ENCODE peak calls at places on chromosomes 7 and 10, in eight cellular contexts. One of them, this sample, is unnamed. For H3K36me3, the result is how much of the 10 kb centered on the place peaks cover.

GRCh38 chr7:87590578-87590977 is 10.1 kb downstream of the ABCB1 start:
- DNase-seq in heart left ventricle: no peak
- DNase-seq in right lobe of liver: no peak
- DNase-seq in bronchial epithelial cell: no peak
- DNase-seq in stomach: no peak
- DNase-seq in left ventricle myocardium inferior: no peak
- DNase-seq in DND-41: no peak
- DNase-seq in right atrium auricular region: no peak
- DNase-seq in this sample: no peak

GRCh38 chr10:30645340-30645827 is 15.8 kb upstream of the LYZL2 start:
- DNase-seq in heart left ventricle: peak
- DNase-seq in right lobe of liver: no peak
- DNase-seq in bronchial epithelial cell: no peak
- DNase-seq in stomach: no peak
- DNase-seq in left ventricle myocardium inferior: peak
- DNase-seq in DND-41: peak
- DNase-seq in right atrium auricular region: peak
- DNase-seq in this sample: peak

GRCh38 chr7:106196460-106197021 is 84.4 kb upstream of the SYPL1 start:
- DNase-seq in heart left ventricle: no peak
- DNase-seq in right lobe of liver: peak
- DNase-seq in bronchial epithelial cell: peak
- DNase-seq in stomach: no peak
- DNase-seq in left ventricle myocardium inferior: no peak
- DNase-seq in DND-41: no peak
- DNase-seq in right atrium auricular region: no peak
- DNase-seq in this sample: no peak

GRCh38 chr7:155338632-155339320 is 41.1 kb downstream of the INSIG1 start:
- DNase-seq in heart left ventricle: no peak
- DNase-seq in right lobe of liver: peak
- DNase-seq in bronchial epithelial cell: no peak
- DNase-seq in stomach: no peak
- DNase-seq in left ventricle myocardium inferior: no peak
- DNase-seq in DND-41: peak
- DNase-seq in right atrium auricular region: no peak
- DNase-seq in this sample: no peak

GRCh38 chr10:53406532-53406931 is 633.9 kb upstream of the MBL2 start:
- DNase-seq in heart left ventricle: no peak
- DNase-seq in right lobe of liver: no peak
- DNase-seq in bronchial epithelial cell: no peak
- DNase-seq in stomach: no peak
- DNase-seq in left ventricle myocardium inferior: no peak
- DNase-seq in DND-41: no peak
- DNase-seq in right atrium auricular region: no peak
- DNase-seq in this sample: no peak

GRCh38 chr7:149455175-149455950 is 5.5 kb downstream of the ZNF777 start:
- DNase-seq in heart left ventricle: no peak
- DNase-seq in right lobe of liver: no peak
- DNase-seq in bronchial epithelial cell: no peak
- DNase-seq in stomach: no peak
- DNase-seq in left ventricle myocardium inferior: no peak
- DNase-seq in DND-41: no peak
- DNase-seq in right atrium auricular region: no peak
- DNase-seq in this sample: no peak

GRCh38 chr7:130939285-130940095 is 205.5 kb upstream of the KLF14 start:
- DNase-seq in heart left ventricle: no peak
- DNase-seq in right lobe of liver: no peak
- DNase-seq in bronchial epithelial cell: no peak
- DNase-seq in stomach: no peak
- DNase-seq in left ventricle myocardium inferior: no peak
- DNase-seq in DND-41: no peak
- DNase-seq in right atrium auricular region: no peak
- DNase-seq in this sample: peak

GRCh38 chr10:90222372-90222771 is 521.0 kb downstream of the KIF20B start:
- DNase-seq in heart left ventricle: no peak
- DNase-seq in right lobe of liver: no peak
- DNase-seq in bronchial epithelial cell: peak
- DNase-seq in stomach: no peak
- DNase-seq in left ventricle myocardium inferior: no peak
- DNase-seq in DND-41: no peak
- DNase-seq in right atrium auricular region: no peak
- DNase-seq in this sample: peak

GRCh38 chr7:137909042-137909441 is 62.3 kb upstream of the DGKI start:
- DNase-seq in heart left ventricle: peak
- DNase-seq in right lobe of liver: no peak
- DNase-seq in bronchial epithelial cell: no peak
- DNase-seq in stomach: no peak
- DNase-seq in left ventricle myocardium inferior: peak
- DNase-seq in DND-41: no peak
- DNase-seq in right atrium auricular region: peak
- DNase-seq in this sample: no peak

GRCh38 chr10:83983578-83984255 is 155.6 kb upstream of the GHITM start:
- DNase-seq in heart left ventricle: no peak
- DNase-seq in right lobe of liver: no peak
- DNase-seq in bronchial epithelial cell: peak
- DNase-seq in stomach: no peak
- DNase-seq in left ventricle myocardium inferior: no peak
- DNase-seq in DND-41: peak
- DNase-seq in right atrium auricular region: no peak
- DNase-seq in this sample: no peak

GRCh38 chr10:15877836-15878576 is 17.7 kb upstream of the MINDY3 start:
- DNase-seq in heart left ventricle: no peak
- DNase-seq in right lobe of liver: no peak
- DNase-seq in bronchial epithelial cell: no peak
- DNase-seq in stomach: no peak
- DNase-seq in left ventricle myocardium inferior: no peak
- DNase-seq in DND-41: no peak
- DNase-seq in right atrium auricular region: no peak
- DNase-seq in this sample: no peak

GRCh38 chr10:113550365-113550764 is 2.5 kb upstream of the HABP2 start:
- DNase-seq in heart left ventricle: no peak
- DNase-seq in right lobe of liver: no peak
- DNase-seq in bronchial epithelial cell: peak
- DNase-seq in stomach: no peak
- DNase-seq in left ventricle myocardium inferior: no peak
- DNase-seq in DND-41: no peak
- DNase-seq in right atrium auricular region: no peak
- DNase-seq in this sample: no peak

GRCh38 chr7:140586517-140586916 is 54.1 kb downstream of the DENND2A start:
- DNase-seq in heart left ventricle: no peak
- DNase-seq in right lobe of liver: no peak
- DNase-seq in bronchial epithelial cell: no peak
- DNase-seq in stomach: no peak
- DNase-seq in left ventricle myocardium inferior: peak
- DNase-seq in DND-41: no peak
- DNase-seq in right atrium auricular region: no peak
- DNase-seq in this sample: no peak

GRCh38 chr7:30914611-30915601 is 3.3 kb downstream of the AQP1 start:
- DNase-seq in heart left ventricle: peak
- DNase-seq in right lobe of liver: no peak
- DNase-seq in bronchial epithelial cell: peak
- DNase-seq in stomach: no peak
- DNase-seq in left ventricle myocardium inferior: no peak
- DNase-seq in DND-41: no peak
- DNase-seq in right atrium auricular region: peak
- DNase-seq in this sample: peak

GRCh38 chr10:86164216-86164774 is 202.3 kb downstream of the GRID1 start:
- DNase-seq in heart left ventricle: no peak
- DNase-seq in right lobe of liver: peak
- DNase-seq in bronchial epithelial cell: no peak
- DNase-seq in stomach: no peak
- DNase-seq in left ventricle myocardium inferior: no peak
- DNase-seq in DND-41: no peak
- DNase-seq in right atrium auricular region: no peak
- DNase-seq in this sample: no peak

GRCh38 chr10:60921631-60922030 is 22.4 kb downstream of the RHOBTB1 start:
- DNase-seq in heart left ventricle: no peak
- DNase-seq in right lobe of liver: no peak
- DNase-seq in bronchial epithelial cell: no peak
- DNase-seq in stomach: no peak
- DNase-seq in left ventricle myocardium inferior: no peak
- DNase-seq in DND-41: peak
- DNase-seq in right atrium auricular region: no peak
- DNase-seq in this sample: no peak

GRCh38 chr7:64882341-64883112 is 20.5 kb upstream of the ZNF273 start:
- DNase-seq in heart left ventricle: peak
- DNase-seq in right lobe of liver: peak
- DNase-seq in bronchial epithelial cell: peak
- DNase-seq in stomach: peak
- DNase-seq in left ventricle myocardium inferior: peak
- DNase-seq in DND-41: no peak
- DNase-seq in right atrium auricular region: peak
- DNase-seq in this sample: peak

GRCh38 chr10:62422068-62422590 is 48.0 kb downstream of the ZNF365 start:
- DNase-seq in heart left ventricle: no peak
- DNase-seq in right lobe of liver: no peak
- DNase-seq in bronchial epithelial cell: peak
- DNase-seq in stomach: no peak
- DNase-seq in left ventricle myocardium inferior: no peak
- DNase-seq in DND-41: no peak
- DNase-seq in right atrium auricular region: no peak
- DNase-seq in this sample: peak

GRCh38 chr10:125779403-125780327 is 4.0 kb upstream of the MMP21 start:
- DNase-seq in heart left ventricle: no peak
- DNase-seq in right lobe of liver: no peak
- DNase-seq in bronchial epithelial cell: no peak
- DNase-seq in stomach: no peak
- DNase-seq in left ventricle myocardium inferior: no peak
- DNase-seq in DND-41: no peak
- DNase-seq in right atrium auricular region: peak
- DNase-seq in this sample: no peak

DNA sequence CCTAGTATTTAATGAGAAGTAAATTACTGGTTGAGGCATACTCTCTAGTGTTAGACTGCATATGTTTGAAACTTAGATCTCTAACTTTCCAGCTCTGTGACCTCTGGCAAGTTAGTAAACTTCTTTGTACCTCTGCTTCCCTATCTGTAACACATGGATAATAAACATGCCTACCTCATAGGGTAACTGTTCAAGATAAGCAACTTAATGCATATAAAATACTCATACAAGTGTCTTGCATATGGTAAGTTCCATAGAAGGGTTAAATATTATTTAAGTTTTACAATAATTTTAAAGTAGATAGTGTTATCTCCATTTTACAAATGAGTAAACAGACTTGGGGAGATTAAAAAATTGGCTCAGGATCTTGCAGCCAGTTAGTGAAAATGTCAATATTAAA is 30.1 kb upstream of the CD36 start:
- DNase-seq in heart left ventricle: no peak
- DNase-seq in right lobe of liver: no peak
- DNase-seq in bronchial epithelial cell: no peak
- DNase-seq in stomach: no peak
- DNase-seq in left ventricle myocardium inferior: no peak
- DNase-seq in DND-41: no peak
- DNase-seq in right atrium auricular region: no peak
- DNase-seq in this sample: no peak
- H3K36me3 ChIP-seq in heart left ventricle: under half
- H3K36me3 ChIP-seq in right lobe of liver: under half
- H3K36me3 ChIP-seq in bronchial epithelial cell: under half
- H3K36me3 ChIP-seq in stomach: under half
- H3K36me3 ChIP-seq in left ventricle myocardium inferior: under half
- H3K36me3 ChIP-seq in DND-41: under half
- H3K36me3 ChIP-seq in right atrium auricular region: under half
- H3K36me3 ChIP-seq in this sample: under half

GRCh38 chr10:6455592-6455991 is 124.5 kb downstream of the PRKCQ start:
- DNase-seq in heart left ventricle: no peak
- DNase-seq in right lobe of liver: no peak
- DNase-seq in bronchial epithelial cell: no peak
- DNase-seq in stomach: no peak
- DNase-seq in left ventricle myocardium inferior: no peak
- DNase-seq in DND-41: no peak
- DNase-seq in right atrium auricular region: no peak
- DNase-seq in this sample: no peak

GRCh38 chr10:6458814-6459213 is 121.3 kb downstream of the PRKCQ start:
- DNase-seq in heart left ventricle: no peak
- DNase-seq in right lobe of liver: no peak
- DNase-seq in bronchial epithelial cell: no peak
- DNase-seq in stomach: no peak
- DNase-seq in left ventricle myocardium inferior: no peak
- DNase-seq in DND-41: peak
- DNase-seq in right atrium auricular region: no peak
- DNase-seq in this sample: no peak

GRCh38 chr10:6457376-6457775 is 122.7 kb downstream of the PRKCQ start:
- DNase-seq in heart left ventricle: no peak
- DNase-seq in right lobe of liver: no peak
- DNase-seq in bronchial epithelial cell: no peak
- DNase-seq in stomach: no peak
- DNase-seq in left ventricle myocardium inferior: no peak
- DNase-seq in DND-41: no peak
- DNase-seq in right atrium auricular region: no peak
- DNase-seq in this sample: no peak

GRCh38 chr10:6460861-6461409 is 119.1 kb downstream of the PRKCQ start:
- DNase-seq in heart left ventricle: no peak
- DNase-seq in right lobe of liver: no peak
- DNase-seq in bronchial epithelial cell: no peak
- DNase-seq in stomach: no peak
- DNase-seq in left ventricle myocardium inferior: no peak
- DNase-seq in DND-41: no peak
- DNase-seq in right atrium auricular region: no peak
- DNase-seq in this sample: no peak

GRCh38 chr10:6456067-6456466 is 124.0 kb downstream of the PRKCQ start:
- DNase-seq in heart left ventricle: no peak
- DNase-seq in right lobe of liver: no peak
- DNase-seq in bronchial epithelial cell: no peak
- DNase-seq in stomach: no peak
- DNase-seq in left ventricle myocardium inferior: no peak
- DNase-seq in DND-41: no peak
- DNase-seq in right atrium auricular region: no peak
- DNase-seq in this sample: no peak
- H3K36me3 ChIP-seq in heart left ventricle: under half
- H3K36me3 ChIP-seq in right lobe of liver: under half
- H3K36me3 ChIP-seq in bronchial epithelial cell: under half
- H3K36me3 ChIP-seq in stomach: under half
- H3K36me3 ChIP-seq in left ventricle myocardium inferior: under half
- H3K36me3 ChIP-seq in DND-41: half or more
- H3K36me3 ChIP-seq in right atrium auricular region: under half
- H3K36me3 ChIP-seq in this sample: under half

GRCh38 chr7:139249179-139249822 is 18.3 kb downstream of the UBN2 start:
- DNase-seq in heart left ventricle: no peak
- DNase-seq in right lobe of liver: no peak
- DNase-seq in bronchial epithelial cell: no peak
- DNase-seq in stomach: no peak
- DNase-seq in left ventricle myocardium inferior: no peak
- DNase-seq in DND-41: no peak
- DNase-seq in right atrium auricular region: no peak
- DNase-seq in this sample: no peak
- H3K36me3 ChIP-seq in heart left ventricle: half or more
- H3K36me3 ChIP-seq in right lobe of liver: under half
- H3K36me3 ChIP-seq in bronchial epithelial cell: under half
- H3K36me3 ChIP-seq in stomach: half or more
- H3K36me3 ChIP-seq in left ventricle myocardium inferior: half or more
- H3K36me3 ChIP-seq in DND-41: half or more
- H3K36me3 ChIP-seq in right atrium auricular region: half or more
- H3K36me3 ChIP-seq in this sample: under half

DNA sequence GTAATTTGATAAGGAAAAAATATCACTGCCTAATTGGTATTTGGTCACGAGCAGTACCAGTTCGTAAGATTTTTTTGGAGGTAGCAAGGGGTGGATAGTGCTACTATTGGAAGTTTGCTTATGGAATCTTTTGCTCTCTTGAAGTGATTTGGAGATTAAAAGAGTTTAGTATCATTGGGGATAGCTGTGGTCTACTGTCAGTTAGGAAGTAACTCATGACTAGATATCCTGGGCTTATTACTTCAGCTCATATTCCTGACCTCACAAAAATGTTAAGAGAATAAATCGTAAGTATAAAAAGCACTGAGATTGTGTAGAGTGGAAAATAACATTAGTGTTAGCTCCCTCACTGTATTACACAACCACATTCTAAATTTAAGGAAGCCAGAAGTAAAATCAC is 22.5 kb downstream of the SGPL1 start:
- DNase-seq in heart left ventricle: no peak
- DNase-seq in right lobe of liver: no peak
- DNase-seq in bronchial epithelial cell: no peak
- DNase-seq in stomach: no peak
- DNase-seq in left ventricle myocardium inferior: no peak
- DNase-seq in DND-41: no peak
- DNase-seq in right atrium auricular region: no peak
- DNase-seq in this sample: peak
- H3K36me3 ChIP-seq in heart left ventricle: under half
- H3K36me3 ChIP-seq in right lobe of liver: under half
- H3K36me3 ChIP-seq in bronchial epithelial cell: under half
- H3K36me3 ChIP-seq in stomach: under half
- H3K36me3 ChIP-seq in left ventricle myocardium inferior: under half
- H3K36me3 ChIP-seq in DND-41: under half
- H3K36me3 ChIP-seq in right atrium auricular region: under half
- H3K36me3 ChIP-seq in this sample: under half